ENCODE peak calls at places on chromosomes 1 and 21, in five cellular contexts. I, R, H, G and A are unnamed samples.
A peak's percentile ranks its signal among the peaks of the same experiment; 100 is the strongest.

GRCh38 chr1:36321119-36321951 is 2.1 kb downstream of the EVA1B start:
- DNase-seq in I (peak; percentile 94), R (peak; percentile 91), H (no peak), G (peak; percentile 76), A (no peak)

GRCh38 chr1:155196103-155196892 is 11.4 kb downstream of the THBS3 start:
- DNase-seq in I (no peak), R (no peak), H (no peak), G (no peak), A (no peak)

GRCh38 chr1:110229348-110230001 is 19.4 kb downstream of the KCNC4 start:
- DNase-seq in I (no peak), R (peak; percentile 43), H (no peak), G (no peak), A (no peak)

GRCh38 chr1:25997759-25998074 is at the start of gene PAFAH2:
- DNase-seq in I (peak; percentile 66), R (peak; percentile 61), H (no peak), G (no peak), A (no peak)

GRCh38 chr1:32782086-32782485 is 35.1 kb downstream of the YARS1 start:
- DNase-seq in I (no peak), R (no peak), H (no peak), G (no peak), A (no peak)

GRCh38 chr1:67367370-67368345 is 60.0 kb downstream of the IL12RB2 start:
- DNase-seq in I (peak; percentile 31), R (peak; percentile 78), H (peak; percentile 69), G (no peak), A (no peak)

GRCh38 chr1:86375688-86376087 is 20.4 kb downstream of the ODF2L start:
- DNase-seq in I (no peak), R (no peak), H (no peak), G (no peak), A (no peak)

GRCh38 chr1:169325117-169325516 is 42.5 kb downstream of the NME7 start:
- DNase-seq in I (no peak), R (no peak), H (no peak), G (no peak), A (no peak)

GRCh38 chr1:227298532-227299174 is 19.6 kb downstream of the CDC42BPA start:
- DNase-seq in I (no peak), R (no peak), H (no peak), G (no peak), A (no peak)

GRCh38 chr1:211783266-211783665 is 47.3 kb downstream of the LPGAT1 start:
- DNase-seq in I (no peak), R (no peak), H (no peak), G (no peak), A (no peak)

GRCh38 chr1:27099904-27100796 is 54.8 kb downstream of the SLC9A1 start:
- DNase-seq in I (peak; percentile 80), R (peak; percentile 55), H (no peak), G (no peak), A (no peak)

GRCh38 chr1:1141244-1141910 is 25.5 kb upstream of the C1orf159 start:
- DNase-seq in I (peak; percentile 72), R (no peak), H (no peak), G (no peak), A (no peak)

GRCh38 chr1:95245029-95245428 is 11.0 kb downstream of the RWDD3 start:
- DNase-seq in I (no peak), R (no peak), H (no peak), G (no peak), A (no peak)

GRCh38 chr1:164638506-164639202 is 79.7 kb downstream of the PBX1 start:
- DNase-seq in I (no peak), R (no peak), H (no peak), G (no peak), A (no peak)

GRCh38 chr1:230127105-230128054 is 60.3 kb downstream of the GALNT2 start:
- DNase-seq in I (peak; percentile 82), R (no peak), H (no peak), G (no peak), A (no peak)

GRCh38 chr21:31180256-31181088 is 142.2 kb upstream of the KRTAP19-8 start:
- DNase-seq in I (peak; percentile 25), R (peak; percentile 68), H (peak; percentile 13), G (no peak), A (no peak)

GRCh38 chr1:201126832-201127754 is at the start of gene ASCL5:
- DNase-seq in I (peak; percentile 36), R (peak; percentile 44), H (peak; percentile 72), G (no peak), A (no peak)

GRCh38 chr21:20570824-20571232 is 427.4 kb upstream of the NCAM2 start:
- DNase-seq in I (peak; percentile 23), R (no peak), H (no peak), G (peak; percentile 73), A (no peak)

GRCh38 chr1:45410850-45411509 is 70.7 kb upstream of the MUTYH start:
- DNase-seq in I (no peak), R (no peak), H (no peak), G (no peak), A (no peak)

GRCh38 chr1:50783286-50783685 is 176.8 kb downstream of the FAF1 start:
- DNase-seq in I (no peak), R (no peak), H (no peak), G (no peak), A (no peak)

GRCh38 chr21:44858791-44859190 is 14.7 kb downstream of the PTTG1IP start:
- DNase-seq in I (no peak), R (no peak), H (no peak), G (no peak), A (no peak)

GRCh38 chr21:26125433-26126167 is 45.0 kb downstream of the APP start:
- DNase-seq in I (no peak), R (peak; percentile 46), H (no peak), G (no peak), A (no peak)

GRCh38 chr1:76463278-76463677 is 388.7 kb downstream of the ST6GALNAC3 start:
- DNase-seq in I (no peak), R (no peak), H (no peak), G (no peak), A (no peak)

GRCh38 chr1:73860421-73860950 is 337.5 kb downstream of the LRRIQ3 start:
- DNase-seq in I (no peak), R (peak; percentile 37), H (no peak), G (no peak), A (no peak)

GRCh38 chr1:22420456-22421053 is 31.1 kb upstream of the ZBTB40 start:
- DNase-seq in I (peak; percentile 78), R (peak; percentile 90), H (peak; percentile 70), G (peak; percentile 73), A (no peak)

GRCh38 chr1:239982762-239983161 is 108.9 kb upstream of the FMN2 start:
- DNase-seq in I (no peak), R (no peak), H (no peak), G (no peak), A (no peak)

GRCh38 chr1:10378071-10378841 is 20.6 kb upstream of the PGD start:
- DNase-seq in I (peak; percentile 62), R (no peak), H (no peak), G (no peak), A (no peak)

GRCh38 chr1:200866521-200866920 is 6.3 kb upstream of the GPR25 start:
- DNase-seq in I (no peak), R (no peak), H (no peak), G (no peak), A (peak; percentile 98)

GRCh38 chr1:107076846-107077245 is 20.4 kb downstream of the PRMT6 start:
- DNase-seq in I (no peak), R (no peak), H (no peak), G (peak; percentile 10), A (no peak)

GRCh38 chr21:46472246-46472645 is 13.6 kb downstream of the DIP2A start:
- DNase-seq in I (no peak), R (no peak), H (no peak), G (no peak), A (no peak)

GRCh38 chr1:94580367-94581115 is 39.0 kb upstream of the F3 start:
- DNase-seq in I (no peak), R (no peak), H (peak; percentile 24), G (no peak), A (no peak)

GRCh38 chr1:84833198-84833597 is 59.8 kb downstream of the LPAR3 start:
- DNase-seq in I (no peak), R (no peak), H (no peak), G (no peak), A (no peak)
- TF ChIP-seq EP300 in I (no peak), R (no peak), H (no peak), G (no peak), A (no peak)

GRCh38 chr1:196271212-196271947 is 336.9 kb downstream of the KCNT2 start:
- DNase-seq in I (no peak), R (no peak), H (no peak), G (no peak), A (no peak)
- H2AFZ ChIP-seq in I (peak overlapping the region; percentile 42), R (peak overlapping the region; percentile 78), H (no peak overlapping the region), G (no peak overlapping the region), A (no peak overlapping the region)

GRCh38 chr1:157006676-157007075 is 38.9 kb downstream of the ARHGEF11 start:
- DNase-seq in I (no peak), R (no peak), H (no peak), G (no peak), A (no peak)

GRCh38 chr1:157004771-157005170 is 40.8 kb downstream of the ARHGEF11 start:
- DNase-seq in I (no peak), R (no peak), H (no peak), G (no peak), A (no peak)

GRCh38 chr1:157001304-157001703 is 44.2 kb downstream of the ARHGEF11 start:
- DNase-seq in I (no peak), R (no peak), H (no peak), G (no peak), A (no peak)

GRCh38 chr1:157005965-157006364 is 39.6 kb downstream of the ARHGEF11 start:
- DNase-seq in I (no peak), R (no peak), H (no peak), G (no peak), A (no peak)

GRCh38 chr1:157004286-157004685 is 41.3 kb downstream of the ARHGEF11 start:
- DNase-seq in I (no peak), R (no peak), H (no peak), G (no peak), A (no peak)
- TF ChIP-seq EP300 in I (no peak), R (no peak), H (no peak), G (no peak), A (no peak)

GRCh38 chr1:30058966-30059365 is 664.4 kb downstream of the MATN1 start:
- DNase-seq in I (no peak), R (no peak), H (no peak), G (no peak), A (no peak)
- H2AFZ ChIP-seq in I (no peak overlapping the region), R (no peak overlapping the region), H (no peak overlapping the region), G (no peak overlapping the region), A (no peak overlapping the region)

GRCh38 chr1:218447010-218447689 is 102.0 kb downstream of the TGFB2 start:
- DNase-seq in I (no peak), R (no peak), H (no peak), G (no peak), A (no peak)
- TF ChIP-seq EP300 in I (no peak), R (no peak), H (no peak), G (no peak), A (no peak)